ENCODE peak calls at places on chromosomes 6 and 20, in four cellular contexts. A is SK-N-SH, U is GM12878, V is HepG2. Y is an unnamed sample.

GRCh38 chr6:90790696-90791095 is 203.8 kb upstream of the MAP3K7 start:
- DNase-seq in A (no peak), U (no peak), V (no peak), Y (no peak)

GRCh38 chr6:144266091-144266649 is 19.0 kb upstream of the UTRN start:
- DNase-seq in A (no peak), U (no peak), V (no peak), Y (peak; percentile 52)

GRCh38 chr6:9537381-9537780 is 877.5 kb downstream of the TFAP2A start:
- DNase-seq in A (no peak), U (no peak), V (no peak), Y (no peak)

GRCh38 chr6:123764717-123765116 is 38.9 kb upstream of the NKAIN2 start:
- DNase-seq in A (no peak), U (no peak), V (no peak), Y (no peak)

GRCh38 chr20:63183422-63184146 is 32.3 kb downstream of the YTHDF1 start:
- DNase-seq in A (peak; percentile 76), U (no peak), V (peak; percentile 55), Y (peak; percentile 78)

GRCh38 chr20:23350007-23350854 is at the start of gene NXT1:
- DNase-seq in A (peak; percentile 92), U (peak; percentile 92), V (peak; percentile 100), Y (peak; percentile 84)

GRCh38 chr20:56352656-56353055 is 6.1 kb upstream of the FAM210B start:
- DNase-seq in A (no peak), U (no peak), V (no peak), Y (no peak)

GRCh38 chr20:40694246-40694645 is 5.2 kb upstream of the MAFB start:
- DNase-seq in A (no peak), U (no peak), V (no peak), Y (no peak)

GRCh38 chr6:168368971-168369370 is 49.4 kb upstream of the DACT2 start:
- DNase-seq in A (no peak), U (no peak), V (no peak), Y (no peak)

GRCh38 chr6:96755096-96755495 is 82.2 kb downstream of the GPR63 start:
- DNase-seq in A (no peak), U (no peak), V (no peak), Y (no peak)

GRCh38 chr6:45591306-45591705 is 213.6 kb upstream of the SUPT3H start:
- DNase-seq in A (no peak), U (no peak), V (no peak), Y (no peak)

GRCh38 chr6:43758617-43759050 is 11.4 kb upstream of the VEGFA start:
- DNase-seq in A (peak; percentile 67), U (no peak), V (no peak), Y (peak; percentile 75)

GRCh38 chr6:127148511-127148910 is 30.0 kb downstream of the RSPO3 start:
- DNase-seq in A (no peak), U (no peak), V (no peak), Y (no peak)

GRCh38 chr6:26197736-26198625 is 110.8 kb downstream of the HFE start:
- DNase-seq in A (no peak), U (no peak), V (peak; percentile 62), Y (no peak)

DNA sequence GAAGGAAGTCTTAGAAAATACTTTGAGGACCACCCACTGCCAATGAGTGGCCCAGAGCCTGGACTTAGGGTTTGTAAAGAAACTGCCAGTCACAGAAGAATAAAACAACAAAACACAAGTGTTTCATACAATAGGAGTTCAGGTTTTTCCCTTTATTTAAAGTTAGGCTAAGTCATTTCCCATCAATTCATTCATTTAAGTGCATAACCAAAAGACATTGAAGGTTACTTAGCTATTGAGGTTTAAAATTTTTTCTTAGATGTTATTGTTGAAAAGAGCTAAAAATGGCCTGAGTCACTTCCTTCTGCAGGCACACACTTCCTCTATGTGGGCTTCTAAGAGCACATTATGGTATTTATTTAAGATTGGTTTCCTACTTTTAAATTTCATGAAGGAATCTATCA is 54.2 kb downstream of the ARMC2 start:
- DNase-seq in A (no peak), U (no peak), V (no peak), Y (no peak)
- TF ChIP-seq FOXM1 in A (no peak), U (no peak), V (no peak), Y (no peak)

DNA sequence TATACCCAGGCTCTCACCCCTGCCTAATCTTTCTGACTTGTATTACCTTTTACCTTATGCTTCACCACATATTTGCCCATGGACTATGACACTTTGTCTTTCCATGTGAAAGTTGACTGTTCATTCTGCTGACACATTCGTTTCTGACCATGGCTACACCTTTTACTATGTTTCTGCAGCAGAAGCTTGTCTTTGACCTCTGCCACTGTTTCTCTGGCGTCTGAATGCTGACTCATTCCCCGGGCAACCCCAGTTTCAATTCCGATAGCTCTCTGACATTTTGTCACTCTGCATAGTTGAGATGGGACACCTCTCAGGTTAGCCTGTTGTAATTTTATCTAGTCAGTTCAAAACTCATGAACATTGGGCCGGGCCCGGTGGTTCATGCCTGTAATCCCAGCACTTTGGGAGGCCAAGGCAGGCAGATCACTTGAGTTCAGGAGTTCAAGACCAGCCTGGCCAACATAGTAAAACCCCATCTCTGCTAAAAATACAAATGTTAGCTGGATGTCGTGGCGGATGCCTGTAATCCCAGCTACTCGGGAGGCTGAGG is 50.7 kb downstream of the SLC26A8 start:
- DNase-seq in A (no peak), U (peak; percentile 67), V (peak; percentile 93), Y (no peak)
- TF ChIP-seq FOXM1 in A (no peak), U (no peak), V (no peak), Y (no peak)

GRCh38 chr6:113120577-113121285 is 736.4 kb upstream of the MARCKS start:
- DNase-seq in A (no peak), U (no peak), V (no peak), Y (no peak)
- TF ChIP-seq FOXM1 in A (peak; percentile 86), U (no peak), V (no peak), Y (no peak)

GRCh38 chr6:108651287-108651686 is 90.6 kb downstream of the FOXO3 start:
- DNase-seq in A (no peak), U (no peak), V (no peak), Y (no peak)

GRCh38 chr6:108652375-108652774 is 91.7 kb downstream of the FOXO3 start:
- DNase-seq in A (no peak), U (no peak), V (no peak), Y (no peak)

GRCh38 chr6:108650781-108651180 is 90.1 kb downstream of the FOXO3 start:
- DNase-seq in A (no peak), U (no peak), V (no peak), Y (no peak)

GRCh38 chr6:108650325-108650724 is 89.6 kb downstream of the FOXO3 start:
- DNase-seq in A (no peak), U (no peak), V (no peak), Y (no peak)

DNA sequence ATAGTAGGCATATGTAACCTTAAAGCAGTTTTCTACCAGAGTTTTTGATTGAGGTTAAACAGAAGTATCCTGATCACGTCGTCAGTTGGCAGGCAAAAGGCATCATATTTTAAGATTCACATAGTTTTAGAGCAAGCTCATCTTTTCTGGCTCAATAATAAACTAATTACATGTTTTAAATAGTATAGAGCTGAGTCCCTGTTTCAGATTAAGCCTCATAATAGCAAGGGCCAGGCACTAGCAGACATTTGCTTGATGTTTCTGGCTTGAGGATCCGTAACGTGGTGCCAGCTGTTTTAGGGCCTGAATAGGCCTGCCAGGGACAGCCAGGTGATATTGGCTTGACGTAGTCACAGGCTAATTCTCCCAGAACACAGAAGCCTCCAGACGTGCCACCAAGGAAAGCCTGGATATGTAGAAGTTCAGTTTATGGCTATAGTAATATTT is 91.1 kb downstream of the FOXO3 start:
- DNase-seq in A (no peak), U (no peak), V (no peak), Y (no peak)
- TF ChIP-seq FOXM1 in A (peak; percentile 46), U (no peak), V (no peak), Y (no peak)

DNA sequence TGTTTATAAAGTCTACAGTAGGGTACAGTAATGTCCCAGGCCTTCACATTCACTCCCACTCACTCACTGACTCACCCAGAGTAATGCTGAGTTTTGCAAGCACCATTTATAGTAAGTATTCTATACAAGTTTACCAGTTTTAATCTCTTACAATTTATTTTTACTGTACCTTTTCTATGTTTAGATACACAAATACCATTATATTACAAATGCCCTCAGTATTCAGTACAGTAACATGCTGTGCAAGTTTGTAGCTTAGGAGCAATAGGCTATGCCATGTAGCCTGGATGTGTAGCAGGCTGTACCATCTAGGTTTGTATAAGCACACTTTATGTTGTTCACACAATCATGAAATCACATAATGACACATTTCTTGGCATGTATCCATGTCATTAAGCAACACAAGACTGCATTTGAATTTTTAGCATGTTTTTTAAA is 673.6 kb downstream of the CD109 start:
- DNase-seq in A (no peak), U (no peak), V (no peak), Y (no peak)
- TF ChIP-seq FOXM1 in A (no peak), U (no peak), V (no peak), Y (no peak)

GRCh38 chr6:77740380-77740779 is 87.5 kb downstream of the MEI4 start:
- DNase-seq in A (peak; percentile 11), U (no peak), V (peak; percentile 18), Y (no peak)
- TF ChIP-seq FOXM1 in A (no peak), U (no peak), V (no peak), Y (no peak)

GRCh38 chr20:9903048-9903651 is 64.3 kb upstream of the PAK5 start:
- DNase-seq in A (no peak), U (no peak), V (peak; percentile 40), Y (peak; percentile 26)
- TF ChIP-seq FOXM1 in A (no peak), U (no peak), V (no peak), Y (no peak)

DNA sequence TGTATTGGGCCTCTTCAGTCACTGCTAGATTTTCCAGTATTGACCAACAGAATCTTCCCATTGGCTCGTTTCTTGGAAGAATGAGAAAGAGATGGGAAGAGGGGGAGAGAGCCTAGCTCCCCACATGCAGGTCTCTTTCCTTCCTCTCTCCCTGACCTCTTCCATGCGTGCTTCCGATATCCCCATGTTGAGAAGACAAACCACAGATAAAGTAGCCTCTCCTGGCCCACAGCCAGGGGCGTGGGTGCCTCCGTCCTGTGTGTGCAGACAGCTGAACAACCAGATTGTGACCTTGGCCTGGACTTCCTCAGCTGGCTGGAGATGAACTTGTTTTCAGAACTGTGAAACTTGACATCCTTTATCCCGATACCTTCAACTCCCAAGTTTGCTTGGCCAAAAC is 71.0 kb downstream of the EDN3 start:
- DNase-seq in A (no peak), U (no peak), V (no peak), Y (no peak)
- TF ChIP-seq FOXM1 in A (no peak), U (no peak), V (no peak), Y (no peak)

DNA sequence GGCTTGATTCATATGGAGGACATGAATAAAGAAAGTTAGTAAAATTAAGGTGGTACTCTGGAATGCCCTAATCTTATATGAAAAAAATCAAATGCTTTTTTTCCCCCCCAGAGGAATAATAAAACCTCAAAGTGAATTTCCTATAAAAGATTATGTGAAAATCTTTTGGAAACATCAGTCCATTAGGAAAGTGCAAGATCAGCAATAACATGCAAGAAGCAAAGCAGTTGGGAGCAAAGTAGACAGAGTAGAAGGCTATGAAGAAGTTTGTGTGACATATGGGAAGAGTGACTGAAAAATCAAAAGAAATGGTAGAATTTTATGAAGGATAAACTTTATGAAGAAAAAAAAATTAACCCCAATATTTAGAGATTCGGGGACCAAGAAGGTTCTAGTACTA is 998.0 kb upstream of the EPHA7 start:
- DNase-seq in A (no peak), U (no peak), V (no peak), Y (no peak)
- TF ChIP-seq FOXM1 in A (no peak), U (no peak), V (no peak), Y (no peak)

GRCh38 chr20:49850463-49851233 is 38.0 kb downstream of the SLC9A8 start:
- DNase-seq in A (no peak), U (no peak), V (no peak), Y (no peak)
- TF ChIP-seq FOXM1 in A (no peak), U (no peak), V (no peak), Y (no peak)